ENCODE peak calls at places on chromosomes 3 and 15, in seven cellular contexts. Y is GM04504; E is NCI-H1092; S is nucleus accumbens; V is stimulated activated CD4-positive, alpha-beta T cell treated with anti-CD3 and anti-CD28 coated beads, Interleukin-2, amount 100 ng/mL, for 48 hours; R is ELF-1; B is stimulated activated naive CD8-positive, alpha-beta T cell treated with anti-CD3 and anti-CD28 coated beads, Interleukin-15, amount 100 ng/mL, for 72 hours. U is an unnamed sample.

GRCh38 chr3:196645917-196646735 is 6.6 kb downstream of the NRROS start:
- DNase-seq in Y (no peak), E (no peak), S (no peak), V (no peak), R (no peak), B (no peak), U (no peak)

GRCh38 chr3:115550285-115550741 is 73.0 kb upstream of the GAP43 start:
- DNase-seq in Y (no peak), E (no peak), S (no peak), V (no peak), R (no peak), B (no peak), U (no peak)

GRCh38 chr3:196645091-196645490 is 5.6 kb downstream of the NRROS start:
- DNase-seq in Y (no peak), E (no peak), S (no peak), V (no peak), R (no peak), B (no peak), U (no peak)

GRCh38 chr15:66565141-66565595 is 630 bp downstream of the LCTL start:
- DNase-seq in Y (no peak), E (no peak), S (no peak), V (no peak), R (no peak), B (no peak), U (no peak)

GRCh38 chr3:10121064-10121463 is 5.6 kb downstream of the BRK1 start:
- DNase-seq in Y (no peak), E (no peak), S (no peak), V (no peak), R (no peak), B (no peak), U (no peak)

GRCh38 chr3:184825456-184825855 is 13.5 kb downstream of the VPS8 start:
- DNase-seq in Y (no peak), E (no peak), S (no peak), V (no peak), R (no peak), B (no peak), U (no peak)

GRCh38 chr15:41530363-41530956 is 13.6 kb downstream of the RPAP1 start:
- DNase-seq in Y (no peak), E (no peak), S (no peak), V (no peak), R (no peak), B (no peak), U (no peak)

GRCh38 chr3:142028174-142028833 is 121.0 kb downstream of the TFDP2 start:
- DNase-seq in Y (peak; percentile 40), E (no peak), S (peak; percentile 6), V (peak; percentile 17), R (peak; percentile 49), B (peak; percentile 18), U (peak; percentile 23)

GRCh38 chr3:100335137-100335833 is 728 bp downstream of the NIT2 start:
- DNase-seq in Y (no peak), E (no peak), S (no peak), V (peak; percentile 14), R (peak; percentile 60), B (no peak), U (peak; percentile 50)

GRCh38 chr3:193813506-193813850 is 220.5 kb downstream of the OPA1 start:
- DNase-seq in Y (no peak), E (no peak), S (no peak), V (no peak), R (peak; percentile 79), B (no peak), U (no peak)

GRCh38 chr3:170488802-170489201 is 70.1 kb downstream of the CLDN11 start:
- DNase-seq in Y (peak; percentile 47), E (no peak), S (no peak), V (no peak), R (no peak), B (no peak), U (no peak)

GRCh38 chr15:73677146-73677607 is 7.0 kb upstream of the CD276 start:
- DNase-seq in Y (no peak), E (peak; percentile 10), S (peak; percentile 62), V (peak; percentile 37), R (peak; percentile 73), B (peak; percentile 33), U (peak; percentile 26)

GRCh38 chr3:63689285-63689684 is 36.8 kb downstream of the SNTN start:
- DNase-seq in Y (no peak), E (no peak), S (no peak), V (no peak), R (no peak), B (no peak), U (no peak)

GRCh38 chr3:49600781-49601180 is 46.5 kb downstream of the BSN start:
- DNase-seq in Y (no peak), E (no peak), S (no peak), V (no peak), R (no peak), B (no peak), U (no peak)

GRCh38 chr3:27880969-27881892 is 159.1 kb upstream of the EOMES start:
- DNase-seq in Y (no peak), E (no peak), S (no peak), V (no peak), R (no peak), B (peak; percentile 16), U (no peak)

GRCh38 chr3:114035146-114035545 is 21.2 kb downstream of the CCDC191 start:
- DNase-seq in Y (no peak), E (no peak), S (no peak), V (no peak), R (no peak), B (no peak), U (no peak)

GRCh38 chr15:53753813-53754212 is 5.7 kb downstream of the WDR72 start:
- DNase-seq in Y (no peak), E (no peak), S (no peak), V (no peak), R (no peak), B (no peak), U (no peak)

GRCh38 chr3:76367281-76367680 is 581.9 kb upstream of the ZNF717 start:
- DNase-seq in Y (peak; percentile 40), E (no peak), S (no peak), V (no peak), R (no peak), B (no peak), U (no peak)

GRCh38 chr3:128623762-128624176 is 26.8 kb downstream of the RPN1 start:
- DNase-seq in Y (no peak), E (no peak), S (no peak), V (no peak), R (no peak), B (no peak), U (no peak)

GRCh38 chr3:124582621-124583437 is 147.4 kb upstream of the UMPS start:
- DNase-seq in Y (no peak), E (no peak), S (peak; percentile 11), V (no peak), R (no peak), B (no peak), U (no peak)

GRCh38 chr3:64399205-64399800 is 174.0 kb upstream of the PRICKLE2 start:
- DNase-seq in Y (peak; percentile 56), E (no peak), S (peak; percentile 18), V (peak; percentile 5), R (peak; percentile 61), B (peak; percentile 8), U (peak; percentile 49)

GRCh38 chr3:171177553-171177952 is 151.0 kb upstream of the SLC2A2 start:
- DNase-seq in Y (no peak), E (no peak), S (no peak), V (no peak), R (no peak), B (no peak), U (no peak)

GRCh38 chr3:4588410-4588809 is 95.3 kb downstream of the ITPR1 start:
- DNase-seq in Y (peak; percentile 27), E (no peak), S (no peak), V (no peak), R (no peak), B (no peak), U (no peak)

GRCh38 chr3:66297917-66298316 is 77.1 kb downstream of the SLC25A26 start:
- DNase-seq in Y (peak; percentile 35), E (no peak), S (no peak), V (no peak), R (no peak), B (no peak), U (no peak)

GRCh38 chr3:195563317-195563716 is 20.2 kb upstream of the PPP1R2 start:
- DNase-seq in Y (no peak), E (no peak), S (no peak), V (no peak), R (no peak), B (no peak), U (no peak)

GRCh38 chr15:41809121-41809520 is 18.8 kb upstream of the JMJD7 start:
- DNase-seq in Y (no peak), E (no peak), S (no peak), V (no peak), R (no peak), B (no peak), U (no peak)

GRCh38 chr3:13016083-13016725 is 57.0 kb downstream of the IQSEC1 start:
- DNase-seq in Y (no peak), E (peak; percentile 42), S (peak; percentile 55), V (no peak), R (peak; percentile 50), B (no peak), U (no peak)

GRCh38 chr3:130342821-130343661 is 2.4 kb upstream of the COL6A5 start:
- DNase-seq in Y (no peak), E (no peak), S (no peak), V (no peak), R (no peak), B (no peak), U (no peak)

GRCh38 chr3:55664387-55664786 is 177.3 kb upstream of the WNT5A start:
- DNase-seq in Y (no peak), E (no peak), S (no peak), V (no peak), R (no peak), B (peak; percentile 31), U (no peak)

GRCh38 chr3:138861755-138862333 is 27.1 kb upstream of the PIK3CB start:
- DNase-seq in Y (no peak), E (no peak), S (no peak), V (no peak), R (peak; percentile 61), B (no peak), U (no peak)

GRCh38 chr3:146187334-146187950 is 26.5 kb upstream of the PLOD2 start:
- DNase-seq in Y (no peak), E (peak; percentile 0), S (peak; percentile 53), V (no peak), R (no peak), B (no peak), U (peak; percentile 62)

GRCh38 chr15:36511594-36511993 is 67.8 kb upstream of the CDIN1 start:
- DNase-seq in Y (no peak), E (no peak), S (no peak), V (no peak), R (no peak), B (no peak), U (no peak)

GRCh38 chr3:69326821-69327433 is 59.0 kb downstream of the FRMD4B start:
- DNase-seq in Y (no peak), E (no peak), S (no peak), V (peak; percentile 21), R (no peak), B (peak; percentile 34), U (no peak)

GRCh38 chr15:72271895-72272212 is 500 bp downstream of the PARP6 start:
- DNase-seq in Y (no peak), E (peak; percentile 0), S (no peak), V (no peak), R (peak; percentile 38), B (no peak), U (no peak)

GRCh38 chr15:76928231-76928630 is 3.3 kb upstream of the RCN2 start:
- DNase-seq in Y (no peak), E (no peak), S (no peak), V (no peak), R (no peak), B (no peak), U (no peak)

U was measured in NCI-H2227 treated with DMSO at 0.1 percent for 48 hours.